ENCODE peak calls at places on chromosomes 6 and 20, in nine cellular contexts. One of them, this sample, is unnamed.

GRCh38 chr6:34155471-34156300 is 9.8 kb upstream of the GRM4 start:
- DNase-seq in HFF-Myc: no peak
- DNase-seq in stimulated activated CD8-positive, alpha-beta memory T cell treated with anti-CD3 and anti-CD28 coated beads, Interleukin-15, amount 100 ng/mL, for 24 hours: no peak
- DNase-seq in retinal pigment epithelial cell: no peak
- DNase-seq in HT-29: no peak
- DNase-seq in HT1080: no peak
- DNase-seq in hippocampal formation: no peak
- DNase-seq in HuH-7.5: no peak
- DNase-seq in vagina: no peak
- DNase-seq in this sample: no peak

GRCh38 chr20:35739294-35740163 is 2.5 kb downstream of the RBM39 start:
- DNase-seq in HFF-Myc: no peak
- DNase-seq in stimulated activated CD8-positive, alpha-beta memory T cell treated with anti-CD3 and anti-CD28 coated beads, Interleukin-15, amount 100 ng/mL, for 24 hours: no peak
- DNase-seq in retinal pigment epithelial cell: no peak
- DNase-seq in HT-29: peak
- DNase-seq in HT1080: peak
- DNase-seq in hippocampal formation: no peak
- DNase-seq in HuH-7.5: no peak
- DNase-seq in vagina: no peak
- DNase-seq in this sample: no peak

GRCh38 chr6:151773382-151773781 is 34.1 kb upstream of the ESR1 start:
- DNase-seq in HFF-Myc: no peak
- DNase-seq in stimulated activated CD8-positive, alpha-beta memory T cell treated with anti-CD3 and anti-CD28 coated beads, Interleukin-15, amount 100 ng/mL, for 24 hours: no peak
- DNase-seq in retinal pigment epithelial cell: no peak
- DNase-seq in HT-29: no peak
- DNase-seq in HT1080: peak
- DNase-seq in hippocampal formation: no peak
- DNase-seq in HuH-7.5: no peak
- DNase-seq in vagina: no peak
- DNase-seq in this sample: no peak

GRCh38 chr6:139531148-139531547 is 156.7 kb upstream of the CITED2 start:
- DNase-seq in HFF-Myc: no peak
- DNase-seq in stimulated activated CD8-positive, alpha-beta memory T cell treated with anti-CD3 and anti-CD28 coated beads, Interleukin-15, amount 100 ng/mL, for 24 hours: no peak
- DNase-seq in retinal pigment epithelial cell: no peak
- DNase-seq in HT-29: peak
- DNase-seq in HT1080: no peak
- DNase-seq in hippocampal formation: no peak
- DNase-seq in HuH-7.5: no peak
- DNase-seq in vagina: no peak
- DNase-seq in this sample: no peak

GRCh38 chr6:140437619-140438345 is 1063.3 kb upstream of the CITED2 start:
- DNase-seq in HFF-Myc: no peak
- DNase-seq in stimulated activated CD8-positive, alpha-beta memory T cell treated with anti-CD3 and anti-CD28 coated beads, Interleukin-15, amount 100 ng/mL, for 24 hours: no peak
- DNase-seq in retinal pigment epithelial cell: no peak
- DNase-seq in HT-29: no peak
- DNase-seq in HT1080: no peak
- DNase-seq in hippocampal formation: no peak
- DNase-seq in HuH-7.5: no peak
- DNase-seq in vagina: no peak
- DNase-seq in this sample: no peak

GRCh38 chr20:4720121-4720976 is 1.4 kb upstream of the PRND start:
- DNase-seq in HFF-Myc: peak
- DNase-seq in stimulated activated CD8-positive, alpha-beta memory T cell treated with anti-CD3 and anti-CD28 coated beads, Interleukin-15, amount 100 ng/mL, for 24 hours: peak
- DNase-seq in retinal pigment epithelial cell: no peak
- DNase-seq in HT-29: peak
- DNase-seq in HT1080: peak
- DNase-seq in hippocampal formation: peak
- DNase-seq in HuH-7.5: peak
- DNase-seq in vagina: no peak
- DNase-seq in this sample: peak

GRCh38 chr6:139152892-139153271 is 18.0 kb downstream of the HECA start:
- DNase-seq in HFF-Myc: no peak
- DNase-seq in stimulated activated CD8-positive, alpha-beta memory T cell treated with anti-CD3 and anti-CD28 coated beads, Interleukin-15, amount 100 ng/mL, for 24 hours: no peak
- DNase-seq in retinal pigment epithelial cell: no peak
- DNase-seq in HT-29: no peak
- DNase-seq in HT1080: no peak
- DNase-seq in hippocampal formation: no peak
- DNase-seq in HuH-7.5: no peak
- DNase-seq in vagina: no peak
- DNase-seq in this sample: no peak

GRCh38 chr6:109073344-109074235 is 21.1 kb downstream of the SESN1 start:
- DNase-seq in HFF-Myc: peak
- DNase-seq in stimulated activated CD8-positive, alpha-beta memory T cell treated with anti-CD3 and anti-CD28 coated beads, Interleukin-15, amount 100 ng/mL, for 24 hours: no peak
- DNase-seq in retinal pigment epithelial cell: no peak
- DNase-seq in HT-29: peak
- DNase-seq in HT1080: peak
- DNase-seq in hippocampal formation: no peak
- DNase-seq in HuH-7.5: no peak
- DNase-seq in vagina: no peak
- DNase-seq in this sample: peak

GRCh38 chr20:17226410-17227198 is at the start of gene PCSK2:
- DNase-seq in HFF-Myc: no peak
- DNase-seq in stimulated activated CD8-positive, alpha-beta memory T cell treated with anti-CD3 and anti-CD28 coated beads, Interleukin-15, amount 100 ng/mL, for 24 hours: no peak
- DNase-seq in retinal pigment epithelial cell: peak
- DNase-seq in HT-29: no peak
- DNase-seq in HT1080: peak
- DNase-seq in hippocampal formation: peak
- DNase-seq in HuH-7.5: peak
- DNase-seq in vagina: no peak
- DNase-seq in this sample: peak

GRCh38 chr6:131096786-131097185 is 33.7 kb upstream of the EPB41L2 start:
- DNase-seq in HFF-Myc: no peak
- DNase-seq in stimulated activated CD8-positive, alpha-beta memory T cell treated with anti-CD3 and anti-CD28 coated beads, Interleukin-15, amount 100 ng/mL, for 24 hours: no peak
- DNase-seq in retinal pigment epithelial cell: no peak
- DNase-seq in HT-29: no peak
- DNase-seq in HT1080: no peak
- DNase-seq in hippocampal formation: no peak
- DNase-seq in HuH-7.5: no peak
- DNase-seq in vagina: no peak
- DNase-seq in this sample: no peak

GRCh38 chr6:38552136-38552535 is 87.6 kb downstream of the BTBD9 start:
- DNase-seq in HFF-Myc: no peak
- DNase-seq in stimulated activated CD8-positive, alpha-beta memory T cell treated with anti-CD3 and anti-CD28 coated beads, Interleukin-15, amount 100 ng/mL, for 24 hours: no peak
- DNase-seq in retinal pigment epithelial cell: no peak
- DNase-seq in HT-29: no peak
- DNase-seq in HT1080: no peak
- DNase-seq in hippocampal formation: no peak
- DNase-seq in HuH-7.5: no peak
- DNase-seq in vagina: no peak
- DNase-seq in this sample: no peak

GRCh38 chr6:25193147-25193864 is 85.9 kb upstream of the CARMIL1 start:
- DNase-seq in HFF-Myc: peak
- DNase-seq in stimulated activated CD8-positive, alpha-beta memory T cell treated with anti-CD3 and anti-CD28 coated beads, Interleukin-15, amount 100 ng/mL, for 24 hours: no peak
- DNase-seq in retinal pigment epithelial cell: peak
- DNase-seq in HT-29: peak
- DNase-seq in HT1080: peak
- DNase-seq in hippocampal formation: no peak
- DNase-seq in HuH-7.5: no peak
- DNase-seq in vagina: no peak
- DNase-seq in this sample: peak

GRCh38 chr6:5130135-5130866 is 45.2 kb downstream of the PPP1R3G start:
- DNase-seq in HFF-Myc: no peak
- DNase-seq in stimulated activated CD8-positive, alpha-beta memory T cell treated with anti-CD3 and anti-CD28 coated beads, Interleukin-15, amount 100 ng/mL, for 24 hours: no peak
- DNase-seq in retinal pigment epithelial cell: no peak
- DNase-seq in HT-29: no peak
- DNase-seq in HT1080: no peak
- DNase-seq in hippocampal formation: no peak
- DNase-seq in HuH-7.5: no peak
- DNase-seq in vagina: no peak
- DNase-seq in this sample: no peak

GRCh38 chr6:40610229-40610628 is 23.1 kb upstream of the LRFN2 start:
- DNase-seq in HFF-Myc: no peak
- DNase-seq in stimulated activated CD8-positive, alpha-beta memory T cell treated with anti-CD3 and anti-CD28 coated beads, Interleukin-15, amount 100 ng/mL, for 24 hours: no peak
- DNase-seq in retinal pigment epithelial cell: no peak
- DNase-seq in HT-29: no peak
- DNase-seq in HT1080: no peak
- DNase-seq in hippocampal formation: no peak
- DNase-seq in HuH-7.5: no peak
- DNase-seq in vagina: no peak
- DNase-seq in this sample: no peak

GRCh38 chr20:50537546-50538201 is 27.5 kb downstream of the PTPN1 start:
- DNase-seq in HFF-Myc: no peak
- DNase-seq in stimulated activated CD8-positive, alpha-beta memory T cell treated with anti-CD3 and anti-CD28 coated beads, Interleukin-15, amount 100 ng/mL, for 24 hours: no peak
- DNase-seq in retinal pigment epithelial cell: no peak
- DNase-seq in HT-29: no peak
- DNase-seq in HT1080: no peak
- DNase-seq in hippocampal formation: no peak
- DNase-seq in HuH-7.5: no peak
- DNase-seq in vagina: no peak
- DNase-seq in this sample: no peak

GRCh38 chr20:20710847-20711315 is 1.6 kb downstream of the RALGAPA2 start:
- DNase-seq in HFF-Myc: no peak
- DNase-seq in stimulated activated CD8-positive, alpha-beta memory T cell treated with anti-CD3 and anti-CD28 coated beads, Interleukin-15, amount 100 ng/mL, for 24 hours: no peak
- DNase-seq in retinal pigment epithelial cell: no peak
- DNase-seq in HT-29: peak
- DNase-seq in HT1080: no peak
- DNase-seq in hippocampal formation: no peak
- DNase-seq in HuH-7.5: peak
- DNase-seq in vagina: peak
- DNase-seq in this sample: no peak

GRCh38 chr20:32191873-32192272 is 15.7 kb downstream of the PLAGL2 start:
- DNase-seq in HFF-Myc: no peak
- DNase-seq in stimulated activated CD8-positive, alpha-beta memory T cell treated with anti-CD3 and anti-CD28 coated beads, Interleukin-15, amount 100 ng/mL, for 24 hours: no peak
- DNase-seq in retinal pigment epithelial cell: no peak
- DNase-seq in HT-29: no peak
- DNase-seq in HT1080: no peak
- DNase-seq in hippocampal formation: no peak
- DNase-seq in HuH-7.5: no peak
- DNase-seq in vagina: no peak
- DNase-seq in this sample: no peak

This sample was measured in AG09319.